ENCODE peak calls at places on chromosomes 11 and 22, in ten cellular contexts. One of them, this sample, is unnamed.

GRCh38 chr22:31241936-31242335 is 29.8 kb downstream of the LIMK2 start:
- DNase-seq in tibial artery: no peak
- DNase-seq in Peyer's patch: no peak
- DNase-seq in PC-3: no peak
- DNase-seq in dorsolateral prefrontal cortex: no peak
- DNase-seq in OCI-LY7: no peak
- DNase-seq in sigmoid colon: no peak
- DNase-seq in body of pancreas: no peak
- DNase-seq in MM.1S: no peak
- DNase-seq in cardiac fibroblast: peak
- DNase-seq in this sample: no peak

GRCh38 chr11:5081405-5081804 is 12.0 kb downstream of the OR52E1 start:
- DNase-seq in tibial artery: no peak
- DNase-seq in Peyer's patch: no peak
- DNase-seq in PC-3: no peak
- DNase-seq in dorsolateral prefrontal cortex: no peak
- DNase-seq in OCI-LY7: no peak
- DNase-seq in sigmoid colon: no peak
- DNase-seq in body of pancreas: no peak
- DNase-seq in MM.1S: no peak
- DNase-seq in cardiac fibroblast: no peak
- DNase-seq in this sample: no peak

GRCh38 chr11:111918390-111919256 is at the start of gene C11orf52:
- DNase-seq in tibial artery: no peak
- DNase-seq in Peyer's patch: peak
- DNase-seq in PC-3: peak
- DNase-seq in dorsolateral prefrontal cortex: no peak
- DNase-seq in OCI-LY7: no peak
- DNase-seq in sigmoid colon: no peak
- DNase-seq in body of pancreas: peak
- DNase-seq in MM.1S: peak
- DNase-seq in cardiac fibroblast: peak
- DNase-seq in this sample: peak

GRCh38 chr11:45400594-45400993 is 114.5 kb upstream of the SYT13 start:
- DNase-seq in tibial artery: no peak
- DNase-seq in Peyer's patch: no peak
- DNase-seq in PC-3: peak
- DNase-seq in dorsolateral prefrontal cortex: no peak
- DNase-seq in OCI-LY7: no peak
- DNase-seq in sigmoid colon: no peak
- DNase-seq in body of pancreas: no peak
- DNase-seq in MM.1S: no peak
- DNase-seq in cardiac fibroblast: peak
- DNase-seq in this sample: peak

GRCh38 chr11:90884181-90884580 is 661.3 kb upstream of the CHORDC1 start:
- DNase-seq in tibial artery: no peak
- DNase-seq in Peyer's patch: no peak
- DNase-seq in PC-3: no peak
- DNase-seq in dorsolateral prefrontal cortex: no peak
- DNase-seq in OCI-LY7: no peak
- DNase-seq in sigmoid colon: no peak
- DNase-seq in body of pancreas: no peak
- DNase-seq in MM.1S: no peak
- DNase-seq in cardiac fibroblast: no peak
- DNase-seq in this sample: no peak

GRCh38 chr11:13019313-13019712 is 10.2 kb downstream of the RASSF10 start:
- DNase-seq in tibial artery: no peak
- DNase-seq in Peyer's patch: no peak
- DNase-seq in PC-3: no peak
- DNase-seq in dorsolateral prefrontal cortex: no peak
- DNase-seq in OCI-LY7: no peak
- DNase-seq in sigmoid colon: no peak
- DNase-seq in body of pancreas: no peak
- DNase-seq in MM.1S: no peak
- DNase-seq in cardiac fibroblast: no peak
- DNase-seq in this sample: no peak

GRCh38 chr22:39270280-39270679 is 25.5 kb upstream of the PDGFB start:
- DNase-seq in tibial artery: no peak
- DNase-seq in Peyer's patch: no peak
- DNase-seq in PC-3: no peak
- DNase-seq in dorsolateral prefrontal cortex: no peak
- DNase-seq in OCI-LY7: no peak
- DNase-seq in sigmoid colon: no peak
- DNase-seq in body of pancreas: no peak
- DNase-seq in MM.1S: no peak
- DNase-seq in cardiac fibroblast: no peak
- DNase-seq in this sample: no peak

GRCh38 chr11:126638663-126639062 is 283.2 kb downstream of the ST3GAL4 start:
- DNase-seq in tibial artery: no peak
- DNase-seq in Peyer's patch: no peak
- DNase-seq in PC-3: no peak
- DNase-seq in dorsolateral prefrontal cortex: no peak
- DNase-seq in OCI-LY7: no peak
- DNase-seq in sigmoid colon: no peak
- DNase-seq in body of pancreas: no peak
- DNase-seq in MM.1S: no peak
- DNase-seq in cardiac fibroblast: no peak
- DNase-seq in this sample: no peak

GRCh38 chr11:46920709-46921108 is 2.4 kb upstream of the LRP4 start:
- DNase-seq in tibial artery: peak
- DNase-seq in Peyer's patch: no peak
- DNase-seq in PC-3: peak
- DNase-seq in dorsolateral prefrontal cortex: no peak
- DNase-seq in OCI-LY7: no peak
- DNase-seq in sigmoid colon: peak
- DNase-seq in body of pancreas: no peak
- DNase-seq in MM.1S: no peak
- DNase-seq in cardiac fibroblast: peak
- DNase-seq in this sample: peak

GRCh38 chr11:119144825-119145476 is 3.9 kb upstream of the ABCG4 start:
- DNase-seq in tibial artery: no peak
- DNase-seq in Peyer's patch: peak
- DNase-seq in PC-3: peak
- DNase-seq in dorsolateral prefrontal cortex: peak
- DNase-seq in OCI-LY7: peak
- DNase-seq in sigmoid colon: no peak
- DNase-seq in body of pancreas: peak
- DNase-seq in MM.1S: peak
- DNase-seq in cardiac fibroblast: peak
- DNase-seq in this sample: peak

GRCh38 chr11:79054636-79055035 is 386.2 kb downstream of the TENM4 start:
- DNase-seq in tibial artery: no peak
- DNase-seq in Peyer's patch: no peak
- DNase-seq in PC-3: peak
- DNase-seq in dorsolateral prefrontal cortex: no peak
- DNase-seq in OCI-LY7: no peak
- DNase-seq in sigmoid colon: no peak
- DNase-seq in body of pancreas: no peak
- DNase-seq in MM.1S: no peak
- DNase-seq in cardiac fibroblast: peak
- DNase-seq in this sample: no peak

GRCh38 chr11:123457187-123457770 is 27.2 kb downstream of the GRAMD1B start:
- DNase-seq in tibial artery: no peak
- DNase-seq in Peyer's patch: peak
- DNase-seq in PC-3: no peak
- DNase-seq in dorsolateral prefrontal cortex: peak
- DNase-seq in OCI-LY7: no peak
- DNase-seq in sigmoid colon: peak
- DNase-seq in body of pancreas: no peak
- DNase-seq in MM.1S: no peak
- DNase-seq in cardiac fibroblast: peak
- DNase-seq in this sample: no peak

GRCh38 chr11:31972623-31973022 is 118.3 kb upstream of the RCN1 start:
- DNase-seq in tibial artery: no peak
- DNase-seq in Peyer's patch: no peak
- DNase-seq in PC-3: no peak
- DNase-seq in dorsolateral prefrontal cortex: no peak
- DNase-seq in OCI-LY7: no peak
- DNase-seq in sigmoid colon: no peak
- DNase-seq in body of pancreas: no peak
- DNase-seq in MM.1S: no peak
- DNase-seq in cardiac fibroblast: no peak
- DNase-seq in this sample: no peak

GRCh38 chr11:35165416-35166368 is 26.7 kb downstream of the CD44 start:
- DNase-seq in tibial artery: no peak
- DNase-seq in Peyer's patch: peak
- DNase-seq in PC-3: peak
- DNase-seq in dorsolateral prefrontal cortex: no peak
- DNase-seq in OCI-LY7: peak
- DNase-seq in sigmoid colon: no peak
- DNase-seq in body of pancreas: peak
- DNase-seq in MM.1S: peak
- DNase-seq in cardiac fibroblast: peak
- DNase-seq in this sample: peak

GRCh38 chr22:44162960-44163359 is 17.8 kb upstream of the PARVG start:
- DNase-seq in tibial artery: no peak
- DNase-seq in Peyer's patch: no peak
- DNase-seq in PC-3: no peak
- DNase-seq in dorsolateral prefrontal cortex: no peak
- DNase-seq in OCI-LY7: no peak
- DNase-seq in sigmoid colon: no peak
- DNase-seq in body of pancreas: no peak
- DNase-seq in MM.1S: no peak
- DNase-seq in cardiac fibroblast: no peak
- DNase-seq in this sample: no peak

GRCh38 chr11:110340427-110340826 is 44.0 kb upstream of the RDX start:
- DNase-seq in tibial artery: no peak
- DNase-seq in Peyer's patch: no peak
- DNase-seq in PC-3: no peak
- DNase-seq in dorsolateral prefrontal cortex: no peak
- DNase-seq in OCI-LY7: no peak
- DNase-seq in sigmoid colon: no peak
- DNase-seq in body of pancreas: no peak
- DNase-seq in MM.1S: no peak
- DNase-seq in cardiac fibroblast: no peak
- DNase-seq in this sample: no peak

GRCh38 chr11:65316979-65317786 is 2.5 kb downstream of the CDC42EP2 start:
- DNase-seq in tibial artery: no peak
- DNase-seq in Peyer's patch: peak
- DNase-seq in PC-3: peak
- DNase-seq in dorsolateral prefrontal cortex: no peak
- DNase-seq in OCI-LY7: no peak
- DNase-seq in sigmoid colon: peak
- DNase-seq in body of pancreas: peak
- DNase-seq in MM.1S: no peak
- DNase-seq in cardiac fibroblast: peak
- DNase-seq in this sample: peak

DNA sequence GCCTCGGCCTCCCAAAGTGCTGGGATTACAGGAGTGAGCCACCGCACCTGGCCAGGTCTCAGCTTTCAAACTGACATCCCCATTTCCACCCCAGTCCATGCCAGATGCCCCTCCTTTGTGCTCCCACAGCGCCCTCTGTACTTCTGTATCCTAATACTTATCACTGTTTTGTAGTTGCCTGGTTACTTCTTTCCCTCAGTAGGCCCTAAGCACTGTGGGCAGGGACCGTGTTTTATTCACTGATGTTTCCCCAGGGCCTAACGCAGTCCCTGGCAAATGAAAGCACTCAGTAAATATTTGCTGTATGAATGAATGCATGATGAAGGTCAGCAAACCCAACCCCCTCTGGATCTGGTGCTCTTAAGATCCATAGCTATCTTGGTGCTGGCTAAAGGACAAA is 2.2 kb upstream of the TRIM3 start:
- DNase-seq in tibial artery: no peak
- DNase-seq in Peyer's patch: no peak
- DNase-seq in PC-3: peak
- DNase-seq in dorsolateral prefrontal cortex: no peak
- DNase-seq in OCI-LY7: no peak
- DNase-seq in sigmoid colon: no peak
- DNase-seq in body of pancreas: peak
- DNase-seq in MM.1S: no peak
- DNase-seq in cardiac fibroblast: no peak
- DNase-seq in this sample: no peak
- TF ChIP-seq CTCF in tibial artery: no peak
- TF ChIP-seq CTCF in Peyer's patch: no peak
- TF ChIP-seq CTCF in PC-3: peak
- TF ChIP-seq CTCF in dorsolateral prefrontal cortex: no peak
- TF ChIP-seq CTCF in OCI-LY7: peak
- TF ChIP-seq CTCF in sigmoid colon: no peak
- TF ChIP-seq CTCF in body of pancreas: no peak
- TF ChIP-seq CTCF in MM.1S: no peak
- TF ChIP-seq CTCF in cardiac fibroblast: no peak
- TF ChIP-seq CTCF in this sample: no peak

GRCh38 chr11:30753504-30753903 is 167.4 kb upstream of the MPPED2 start:
- DNase-seq in tibial artery: no peak
- DNase-seq in Peyer's patch: no peak
- DNase-seq in PC-3: no peak
- DNase-seq in dorsolateral prefrontal cortex: no peak
- DNase-seq in OCI-LY7: no peak
- DNase-seq in sigmoid colon: no peak
- DNase-seq in body of pancreas: no peak
- DNase-seq in MM.1S: no peak
- DNase-seq in cardiac fibroblast: no peak
- DNase-seq in this sample: no peak
- TF ChIP-seq CTCF in tibial artery: no peak
- TF ChIP-seq CTCF in Peyer's patch: no peak
- TF ChIP-seq CTCF in PC-3: no peak
- TF ChIP-seq CTCF in dorsolateral prefrontal cortex: no peak
- TF ChIP-seq CTCF in OCI-LY7: no peak
- TF ChIP-seq CTCF in sigmoid colon: no peak
- TF ChIP-seq CTCF in body of pancreas: no peak
- TF ChIP-seq CTCF in MM.1S: no peak
- TF ChIP-seq CTCF in cardiac fibroblast: no peak
- TF ChIP-seq CTCF in this sample: no peak

GRCh38 chr11:83088965-83089364 is 17.3 kb upstream of the RAB30 start:
- DNase-seq in tibial artery: no peak
- DNase-seq in Peyer's patch: no peak
- DNase-seq in PC-3: no peak
- DNase-seq in dorsolateral prefrontal cortex: no peak
- DNase-seq in OCI-LY7: no peak
- DNase-seq in sigmoid colon: no peak
- DNase-seq in body of pancreas: no peak
- DNase-seq in MM.1S: peak
- DNase-seq in cardiac fibroblast: no peak
- DNase-seq in this sample: no peak

GRCh38 chr11:83092488-83093384 is 21.0 kb upstream of the RAB30 start:
- DNase-seq in tibial artery: no peak
- DNase-seq in Peyer's patch: peak
- DNase-seq in PC-3: peak
- DNase-seq in dorsolateral prefrontal cortex: no peak
- DNase-seq in OCI-LY7: no peak
- DNase-seq in sigmoid colon: no peak
- DNase-seq in body of pancreas: peak
- DNase-seq in MM.1S: no peak
- DNase-seq in cardiac fibroblast: no peak
- DNase-seq in this sample: peak

GRCh38 chr11:83087035-83087434 is 15.3 kb upstream of the RAB30 start:
- DNase-seq in tibial artery: no peak
- DNase-seq in Peyer's patch: no peak
- DNase-seq in PC-3: peak
- DNase-seq in dorsolateral prefrontal cortex: no peak
- DNase-seq in OCI-LY7: peak
- DNase-seq in sigmoid colon: no peak
- DNase-seq in body of pancreas: peak
- DNase-seq in MM.1S: no peak
- DNase-seq in cardiac fibroblast: peak
- DNase-seq in this sample: peak
- TF ChIP-seq CTCF in tibial artery: no peak
- TF ChIP-seq CTCF in Peyer's patch: peak
- TF ChIP-seq CTCF in PC-3: peak
- TF ChIP-seq CTCF in dorsolateral prefrontal cortex: peak
- TF ChIP-seq CTCF in OCI-LY7: peak
- TF ChIP-seq CTCF in sigmoid colon: no peak
- TF ChIP-seq CTCF in body of pancreas: peak
- TF ChIP-seq CTCF in MM.1S: peak
- TF ChIP-seq CTCF in cardiac fibroblast: no peak
- TF ChIP-seq CTCF in this sample: no peak

GRCh38 chr11:74701351-74701750 is 29.9 kb downstream of the CHRDL2 start:
- DNase-seq in tibial artery: no peak
- DNase-seq in Peyer's patch: no peak
- DNase-seq in PC-3: peak
- DNase-seq in dorsolateral prefrontal cortex: no peak
- DNase-seq in OCI-LY7: peak
- DNase-seq in sigmoid colon: no peak
- DNase-seq in body of pancreas: no peak
- DNase-seq in MM.1S: peak
- DNase-seq in cardiac fibroblast: peak
- DNase-seq in this sample: peak
- TF ChIP-seq CTCF in tibial artery: no peak
- TF ChIP-seq CTCF in Peyer's patch: no peak
- TF ChIP-seq CTCF in PC-3: peak
- TF ChIP-seq CTCF in dorsolateral prefrontal cortex: no peak
- TF ChIP-seq CTCF in OCI-LY7: peak
- TF ChIP-seq CTCF in sigmoid colon: no peak
- TF ChIP-seq CTCF in body of pancreas: no peak
- TF ChIP-seq CTCF in MM.1S: peak
- TF ChIP-seq CTCF in cardiac fibroblast: peak
- TF ChIP-seq CTCF in this sample: no peak